ENCODE peak calls at places on chromosomes 13 and 19, in eight cellular contexts. R is AG10803; E is H54; I is omental fat pad; O is H7; U is stimulated activated CD8-positive, alpha-beta memory T cell treated with anti-CD3 and anti-CD28 coated beads, Interleukin-15, amount 100 ng/mL, for 1 hour; H is activated T-helper 9 cell treated with anti-CD3 and anti-CD28 coated beads, Interleukin-2, amount 50 U/mL, for 16 hours; N is heart right ventricle. M is an unnamed sample.

GRCh38 chr13:40261947-40262346 is 404.5 kb downstream of the FOXO1 start:
- DNase-seq in R (no peak), O (no peak), E (no peak), I (no peak), U (no peak), H (no peak), N (no peak), M (no peak)

GRCh38 chr13:81017525-81018152 is 676.7 kb upstream of the SPRY2 start:
- DNase-seq in I (no peak), R (peak), E (peak), H (no peak), N (no peak), U (no peak), O (peak), M (no peak)

GRCh38 chr13:49086711-49087110 is 111.0 kb downstream of the FNDC3A start:
- DNase-seq in U (no peak), O (no peak), E (no peak), R (peak), H (no peak), N (no peak), I (no peak), M (no peak)

GRCh38 chr13:41543664-41544300 is 86.4 kb downstream of the RGCC start:
- DNase-seq in U (no peak), E (no peak), I (no peak), O (peak), H (no peak), N (no peak), R (no peak), M (no peak)

GRCh38 chr13:30577381-30577780 is 40.3 kb upstream of the USPL1 start:
- DNase-seq in I (no peak), O (no peak), R (peak), H (peak), N (no peak), E (peak), U (no peak), M (peak)

GRCh38 chr13:20711301-20712044 is 8.0 kb downstream of the IL17D start:
- DNase-seq in I (no peak), E (no peak), H (no peak), U (no peak), N (no peak), R (no peak), O (peak), M (no peak)

GRCh38 chr13:100275746-100276145 is 186.9 kb downstream of the PCCA start:
- DNase-seq in R (no peak), N (no peak), U (no peak), I (no peak), O (no peak), H (no peak), E (no peak), M (no peak)

GRCh38 chr13:31115616-31116015 is 46.1 kb downstream of the HSPH1 start:
- DNase-seq in U (no peak), N (no peak), R (no peak), I (no peak), E (no peak), O (no peak), H (no peak), M (no peak)

GRCh38 chr13:46871557-46871956 is 25.3 kb downstream of the HTR2A start:
- DNase-seq in U (no peak), N (no peak), I (no peak), R (no peak), O (no peak), E (no peak), H (no peak), M (no peak)

GRCh38 chr19:35773020-35773809 is 2.1 kb upstream of the ARHGAP33 start:
- DNase-seq in O (no peak), H (no peak), E (peak), R (peak), U (no peak), N (no peak), I (no peak), M (no peak)

GRCh38 chr19:14375055-14375581 is 6.1 kb upstream of the ADGRE5 start:
- DNase-seq in R (no peak), H (peak), U (peak), O (no peak), N (peak), E (no peak), I (no peak), M (no peak)

GRCh38 chr19:17757125-17757524 is 5.8 kb downstream of the FCHO1 start:
- DNase-seq in H (no peak), N (peak), E (peak), I (peak), O (no peak), U (no peak), R (peak), M (no peak)

GRCh38 chr19:11649941-11650340 is 52.7 kb downstream of the ZNF627 start:
- DNase-seq in N (no peak), U (no peak), O (no peak), E (no peak), H (no peak), R (peak), I (no peak), M (no peak)

GRCh38 chr19:3319643-3320353 is 46.6 kb upstream of the NFIC start:
- DNase-seq in H (no peak), O (peak), E (no peak), U (no peak), N (no peak), I (no peak), R (peak), M (no peak)

GRCh38 chr13:89199138-89199537 is 1528.0 kb downstream of the SLITRK5 start:
- DNase-seq in I (no peak), E (no peak), U (no peak), R (no peak), O (no peak), N (no peak), H (no peak), M (no peak)